ENCODE peak calls at places on chromosome 11, in four cellular contexts. U is astrocyte, K is keratinocyte, B is NT2/D1. E is an unnamed sample.

GRCh38 chr11:6660712-6661111 is 5.1 kb upstream of the DCHS1 start:
- DNase-seq in U (no peak), K (no peak), B (no peak), E (no peak)

GRCh38 chr11:46267930-46268329 is 9.5 kb upstream of the CREB3L1 start:
- DNase-seq in U (no peak), K (no peak), B (no peak), E (no peak)

GRCh38 chr11:70541699-70542098 is 143.4 kb downstream of the CTTN start:
- DNase-seq in U (no peak), K (no peak), B (no peak), E (no peak)

GRCh38 chr11:9280655-9281301 is 15.6 kb upstream of the DENND5A start:
- DNase-seq in U (peak; percentile 78), K (no peak), B (no peak), E (peak; percentile 6)

GRCh38 chr11:65504671-65505433 is 6.0 kb downstream of the MALAT1 start:
- DNase-seq in U (peak; percentile 16), K (no peak), B (no peak), E (peak; percentile 32)

GRCh38 chr11:2521681-2522630 is 77.1 kb downstream of the KCNQ1 start:
- DNase-seq in U (no peak), K (no peak), B (no peak), E (peak; percentile 35)

GRCh38 chr11:113721462-113722066 is 15.5 kb upstream of the TMPRSS5 start:
- DNase-seq in U (no peak), K (no peak), B (no peak), E (no peak)

GRCh38 chr11:31956310-31956709 is 134.6 kb upstream of the RCN1 start:
- DNase-seq in U (peak; percentile 45), K (no peak), B (no peak), E (no peak)

GRCh38 chr11:98434296-98434695 is 586.5 kb upstream of the CNTN5 start:
- DNase-seq in U (no peak), K (no peak), B (no peak), E (no peak)

GRCh38 chr11:69467196-69467595 is 14.3 kb upstream of the LINC01488 start:
- DNase-seq in U (no peak), K (no peak), B (no peak), E (no peak)

GRCh38 chr11:13384837-13385417 is 78.1 kb downstream of the BTBD10 start:
- DNase-seq in U (peak; percentile 25), K (peak; percentile 7), B (peak; percentile 27), E (peak; percentile 79)

GRCh38 chr11:64887757-64888405 is 9.5 kb upstream of the EHD1 start:
- DNase-seq in U (no peak), K (no peak), B (peak; percentile 48), E (peak; percentile 96)

GRCh38 chr11:81033779-81034550 is 1593.1 kb upstream of the TENM4 start:
- DNase-seq in U (no peak), K (no peak), B (no peak), E (no peak)

GRCh38 chr11:27211370-27212127 is 151.5 kb downstream of the CCDC34 start:
- DNase-seq in U (no peak), K (no peak), B (no peak), E (peak; percentile 68)

GRCh38 chr11:116263020-116263419 is 509.8 kb downstream of the BUD13 start:
- DNase-seq in U (no peak), K (no peak), B (no peak), E (no peak)

GRCh38 chr11:121452609-121453150 is at the start of gene SORL1-AS1:
- DNase-seq in U (no peak), K (no peak), B (no peak), E (no peak)

GRCh38 chr11:75169101-75169885 is 18.4 kb downstream of the SLCO2B1 start:
- DNase-seq in U (no peak), K (no peak), B (no peak), E (no peak)

GRCh38 chr11:59273008-59273841 is 60.5 kb upstream of the MPEG1 start:
- DNase-seq in U (no peak), K (no peak), B (no peak), E (peak; percentile 19)

GRCh38 chr11:79492008-79492407 is 51.2 kb upstream of the TENM4 start:
- DNase-seq in U (no peak), K (no peak), B (no peak), E (no peak)

GRCh38 chr11:10639350-10639749 is 54.2 kb downstream of the IRAG1 start:
- DNase-seq in U (no peak), K (no peak), B (no peak), E (no peak)

GRCh38 chr11:30552839-30553238 is 33.3 kb downstream of the MPPED2 start:
- DNase-seq in U (no peak), K (no peak), B (no peak), E (peak; percentile 60)
- H3K4me1 ChIP-seq in U (no peaks in the 10 kb centered on the region), K (no peaks in the 10 kb centered on the region), B (no peaks in the 10 kb centered on the region), E (no peaks in the 10 kb centered on the region)

GRCh38 chr11:118684187-118684586 is 4.7 kb upstream of the TREH start:
- DNase-seq in U (no peak), K (no peak), B (no peak), E (no peak)

GRCh38 chr11:118674094-118674460 is 5.4 kb downstream of the TREH start:
- DNase-seq in U (no peak), K (no peak), B (no peak), E (no peak)

GRCh38 chr11:118682372-118682771 is 2.9 kb upstream of the TREH start:
- DNase-seq in U (no peak), K (no peak), B (no peak), E (no peak)

GRCh38 chr11:118677977-118678376 is 1.5 kb downstream of the TREH start:
- DNase-seq in U (no peak), K (no peak), B (no peak), E (no peak)

GRCh38 chr11:118679483-118679882 is at the start of gene TREH:
- DNase-seq in U (no peak), K (no peak), B (no peak), E (no peak)
- H3K9ac ChIP-seq in U (no peak within 1 kb of the TSS), K (no peak within 1 kb of the TSS), B (no peak within 1 kb of the TSS), E (no peak within 1 kb of the TSS)

GRCh38 chr11:133598879-133599278 is 66.6 kb upstream of the OPCML start:
- DNase-seq in U (no peak), K (no peak), B (no peak), E (no peak)
- H3K9me3 ChIP-seq in U (peaks cover 2% of the 10 kb centered on the region), K (peaks cover 2% of the 10 kb centered on the region), B (no peaks in the 10 kb centered on the region), E (no peaks in the 10 kb centered on the region)

GRCh38 chr11:77677138-77677537 is 39.5 kb upstream of the CLNS1A start:
- DNase-seq in U (no peak), K (no peak), B (no peak), E (no peak)
- H3K4me1 ChIP-seq in U (peaks cover 4% of the 10 kb centered on the region), K (no peaks in the 10 kb centered on the region), B (no peaks in the 10 kb centered on the region), E (no peaks in the 10 kb centered on the region)

DNA sequence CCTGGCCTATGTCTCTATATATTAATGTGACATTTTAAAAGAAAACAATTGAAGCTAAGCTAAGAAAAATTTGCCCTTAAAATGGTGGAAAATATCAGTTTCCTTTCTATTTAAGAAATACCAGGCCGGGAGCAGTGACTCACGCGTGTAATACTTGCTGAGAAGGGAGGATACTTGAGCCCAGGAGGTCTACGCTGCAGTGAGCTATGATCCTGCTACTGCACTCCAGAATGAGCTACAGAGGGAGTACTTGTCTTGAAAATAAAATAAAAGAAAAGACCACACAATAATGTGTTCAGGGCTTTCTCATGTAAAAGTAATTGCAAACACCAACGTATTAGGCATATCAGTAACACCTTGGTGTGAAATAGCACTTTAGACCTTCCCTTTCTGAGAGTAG is 1.4 kb upstream of the PRSS23 start:
- DNase-seq in U (peak; percentile 81), K (no peak), B (no peak), E (no peak)
- H3K9ac ChIP-seq in U (peak overlapping the region; percentile 95), K (no peak overlapping the region), B (no peak overlapping the region), E (no peak overlapping the region)

GRCh38 chr11:131537729-131538128 is 167.3 kb downstream of the NTM start:
- DNase-seq in U (no peak), K (no peak), B (no peak), E (no peak)
- H3K9me3 ChIP-seq in U (no peaks in the 10 kb centered on the region), K (no peaks in the 10 kb centered on the region), B (peaks cover 5% of the 10 kb centered on the region), E (peaks cover 12% of the 10 kb centered on the region)